ENCODE peak calls at places on chromosome 22, in ten cellular contexts. B, V, U, I, J, K, N, A, Y and F are unnamed samples.

GRCh38 chr22:33697640-33698039 is 222.6 kb downstream of the LARGE1 start:
- DNase-seq in B (no peak), V (no peak), U (no peak), I (no peak), J (no peak), K (no peak), N (no peak), A (no peak), Y (no peak), F (no peak)

GRCh38 chr22:28711820-28712777 is 29.5 kb downstream of the CHEK2 start:
- DNase-seq in B (no peak), V (peak), U (no peak), I (no peak), J (peak), K (no peak), N (no peak), A (peak), Y (no peak), F (no peak)

GRCh38 chr22:45458532-45458931 is 44.2 kb upstream of the FBLN1 start:
- DNase-seq in B (no peak), V (no peak), U (no peak), I (no peak), J (no peak), K (no peak), N (no peak), A (no peak), Y (no peak), F (no peak)

GRCh38 chr22:21632237-21632895 is at the start of gene CCDC116:
- DNase-seq in B (peak), V (peak), U (peak), I (no peak), J (no peak), K (no peak), N (no peak), A (peak), Y (peak), F (no peak)

GRCh38 chr22:29387921-29388758 is at the start of gene AP1B1:
- DNase-seq in B (peak), V (peak), U (peak), I (peak), J (peak), K (peak), N (peak), A (peak), Y (peak), F (peak)

GRCh38 chr22:41360126-41360525 is 21.6 kb upstream of the TEF start:
- DNase-seq in B (no peak), V (no peak), U (no peak), I (no peak), J (no peak), K (no peak), N (no peak), A (no peak), Y (peak), F (no peak)

GRCh38 chr22:20034143-20034542 is 13.2 kb downstream of the TANGO2 start:
- DNase-seq in B (no peak), V (no peak), U (no peak), I (no peak), J (no peak), K (no peak), N (peak), A (no peak), Y (no peak), F (no peak)

GRCh38 chr22:41028841-41029240 is 63.6 kb upstream of the EP300 start:
- DNase-seq in B (no peak), V (peak), U (no peak), I (no peak), J (peak), K (no peak), N (no peak), A (no peak), Y (no peak), F (no peak)

GRCh38 chr22:35630891-35631290 is 13.8 kb upstream of the MB start:
- DNase-seq in B (no peak), V (no peak), U (no peak), I (no peak), J (no peak), K (no peak), N (no peak), A (no peak), Y (no peak), F (no peak)

GRCh38 chr22:41021655-41022454 is 70.5 kb upstream of the EP300 start:
- DNase-seq in B (no peak), V (peak), U (peak), I (peak), J (peak), K (peak), N (peak), A (peak), Y (peak), F (peak)

GRCh38 chr22:33658775-33659174 is 261.5 kb downstream of the LARGE1 start:
- DNase-seq in B (no peak), V (no peak), U (no peak), I (no peak), J (no peak), K (no peak), N (no peak), A (no peak), Y (no peak), F (no peak)

GRCh38 chr22:41022470-41023298 is 69.7 kb upstream of the EP300 start:
- DNase-seq in B (peak), V (peak), U (peak), I (peak), J (peak), K (peak), N (peak), A (peak), Y (peak), F (peak)

GRCh38 chr22:42388130-42388797 is 43.9 kb downstream of the NFAM1 start:
- DNase-seq in B (peak), V (no peak), U (no peak), I (no peak), J (no peak), K (peak), N (no peak), A (peak), Y (peak), F (no peak)

GRCh38 chr22:29639096-29639495 is 35.7 kb downstream of the NF2 start:
- DNase-seq in B (no peak), V (no peak), U (no peak), I (no peak), J (no peak), K (no peak), N (no peak), A (no peak), Y (no peak), F (no peak)